ENCODE peak calls at places on chromosomes 1 and 21, in four cellular contexts. One of them, this sample, is unnamed.

GRCh38 chr1:32753532-32754281 is 51.1 kb upstream of the SYNC start:
- DNase-seq in testis: peak; percentile 80
- DNase-seq in heart right ventricle: peak; percentile 41
- DNase-seq in OCI-LY7: peak; percentile 76
- DNase-seq in this sample: peak; percentile 85

GRCh38 chr1:8693092-8693491 is 124.3 kb downstream of the RERE start:
- DNase-seq in heart right ventricle: no peak
- DNase-seq in OCI-LY7: no peak
- DNase-seq in testis: no peak
- DNase-seq in this sample: no peak

GRCh38 chr21:44853601-44854390 is 19.7 kb downstream of the PTTG1IP start:
- DNase-seq in OCI-LY7: no peak
- DNase-seq in heart right ventricle: peak; percentile 51
- DNase-seq in testis: no peak
- DNase-seq in this sample: no peak

GRCh38 chr1:165883056-165883455 is 55.6 kb downstream of the UCK2 start:
- DNase-seq in testis: no peak
- DNase-seq in heart right ventricle: no peak
- DNase-seq in OCI-LY7: no peak
- DNase-seq in this sample: no peak

GRCh38 chr1:91610829-91611228 is 110.2 kb downstream of the CDC7 start:
- DNase-seq in testis: no peak
- DNase-seq in OCI-LY7: no peak
- DNase-seq in heart right ventricle: no peak
- DNase-seq in this sample: no peak

GRCh38 chr1:221522440-221523050 is 219.3 kb downstream of the DUSP10 start:
- DNase-seq in heart right ventricle: no peak
- DNase-seq in OCI-LY7: no peak
- DNase-seq in testis: no peak
- DNase-seq in this sample: no peak

GRCh38 chr1:9822897-9823692 is 670 bp downstream of the CLSTN1 start:
- DNase-seq in testis: peak; percentile 35
- DNase-seq in OCI-LY7: peak; percentile 60
- DNase-seq in heart right ventricle: no peak
- DNase-seq in this sample: no peak

GRCh38 chr1:44544960-44545359 is 129.3 kb downstream of the TMEM53 start:
- DNase-seq in heart right ventricle: no peak
- DNase-seq in OCI-LY7: no peak
- DNase-seq in testis: no peak
- DNase-seq in this sample: no peak

GRCh38 chr1:234361102-234361603 is 12.1 kb upstream of the COA6 start:
- DNase-seq in heart right ventricle: no peak
- DNase-seq in OCI-LY7: no peak
- DNase-seq in testis: no peak
- DNase-seq in this sample: no peak

GRCh38 chr1:160209041-160209655 is 4.0 kb downstream of the PEA15 start:
- DNase-seq in testis: no peak
- DNase-seq in heart right ventricle: no peak
- DNase-seq in OCI-LY7: no peak
- DNase-seq in this sample: no peak

GRCh38 chr1:160207118-160207650 is 2.0 kb downstream of the PEA15 start:
- DNase-seq in heart right ventricle: no peak
- DNase-seq in OCI-LY7: no peak
- DNase-seq in testis: no peak
- DNase-seq in this sample: no peak

GRCh38 chr1:160207751-160208150 is 2.6 kb downstream of the PEA15 start:
- DNase-seq in OCI-LY7: no peak
- DNase-seq in heart right ventricle: no peak
- DNase-seq in testis: no peak
- DNase-seq in this sample: no peak

GRCh38 chr1:160209656-160210046 is 4.5 kb downstream of the PEA15 start:
- DNase-seq in testis: peak; percentile 85
- DNase-seq in heart right ventricle: peak; percentile 76
- DNase-seq in OCI-LY7: no peak
- DNase-seq in this sample: peak; percentile 36

GRCh38 chr1:160208179-160209040 is 3.2 kb downstream of the PEA15 start:
- DNase-seq in heart right ventricle: peak; percentile 38
- DNase-seq in testis: no peak
- DNase-seq in OCI-LY7: no peak
- DNase-seq in this sample: no peak
- H3K4me3 ChIP-seq in heart right ventricle: peak overlapping the region; percentile 17
- H3K4me3 ChIP-seq in testis: no peak overlapping the region
- H3K4me3 ChIP-seq in OCI-LY7: no peak overlapping the region
- H3K4me3 ChIP-seq in this sample: no peak overlapping the region

DNA sequence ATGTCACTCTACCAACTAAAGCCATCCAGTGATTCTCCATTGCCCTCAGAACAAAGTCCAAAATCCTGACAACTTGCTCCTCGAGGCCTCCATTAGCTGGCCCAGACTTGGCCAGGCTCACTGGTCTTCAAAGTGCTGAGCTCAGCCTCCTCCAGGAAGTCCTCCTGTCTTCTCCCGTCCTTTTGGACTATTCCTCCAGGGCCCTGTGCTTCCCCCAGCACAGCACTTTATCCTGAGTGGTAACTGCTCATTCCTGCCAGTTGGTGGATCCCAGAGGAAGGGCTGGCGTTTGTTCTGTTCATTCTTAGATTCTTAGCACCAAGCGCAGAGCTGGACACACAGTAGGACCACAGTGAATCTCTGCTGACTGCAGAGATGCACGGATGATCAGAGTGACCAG is 179.9 kb downstream of the PTPRU start:
- DNase-seq in heart right ventricle: no peak
- DNase-seq in testis: no peak
- DNase-seq in OCI-LY7: no peak
- DNase-seq in this sample: no peak
- TF ChIP-seq CTCF in heart right ventricle: no peak
- TF ChIP-seq CTCF in testis: no peak
- TF ChIP-seq CTCF in OCI-LY7: no peak
- TF ChIP-seq CTCF in this sample: peak; percentile 37

GRCh38 chr1:11184973-11185372 is 4.2 kb upstream of the ANGPTL7 start:
- DNase-seq in heart right ventricle: no peak
- DNase-seq in OCI-LY7: no peak
- DNase-seq in testis: no peak
- DNase-seq in this sample: no peak
- H3K36me3 ChIP-seq in heart right ventricle: peaks cover 58% of the 10 kb centered on the region
- H3K36me3 ChIP-seq in OCI-LY7: peaks cover 81% of the 10 kb centered on the region
- H3K36me3 ChIP-seq in testis: no peaks in the 10 kb centered on the region
- H3K36me3 ChIP-seq in this sample: peaks cover 4% of the 10 kb centered on the region

DNA sequence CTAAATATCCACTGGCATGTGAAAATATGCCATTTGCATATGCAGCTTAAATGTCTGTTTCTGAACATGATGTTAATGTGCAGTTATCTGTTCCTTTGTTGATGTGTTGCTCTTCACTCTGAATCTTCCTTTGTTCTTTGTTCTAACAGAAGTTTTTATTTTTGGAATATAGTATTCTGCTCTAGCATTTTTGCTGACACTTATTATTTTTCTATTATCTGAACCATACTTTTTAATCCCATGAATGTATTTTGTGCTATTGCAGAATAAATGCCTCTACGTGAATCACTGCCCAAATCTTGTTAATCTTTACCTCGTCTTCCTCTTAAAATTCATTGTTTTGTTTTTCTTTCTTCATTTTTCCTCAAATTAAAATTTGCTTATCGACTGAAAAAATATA is 259.5 kb upstream of the BRINP3 start:
- DNase-seq in heart right ventricle: no peak
- DNase-seq in testis: no peak
- DNase-seq in OCI-LY7: no peak
- DNase-seq in this sample: no peak
- H3K4me3 ChIP-seq in heart right ventricle: no peak overlapping the region
- H3K4me3 ChIP-seq in testis: no peak overlapping the region
- H3K4me3 ChIP-seq in OCI-LY7: no peak overlapping the region
- H3K4me3 ChIP-seq in this sample: no peak overlapping the region

GRCh38 chr1:227943354-227943753 is 4.4 kb downstream of the WNT9A start:
- DNase-seq in heart right ventricle: peak; percentile 2
- DNase-seq in testis: peak; percentile 15
- DNase-seq in OCI-LY7: no peak
- DNase-seq in this sample: no peak

GRCh38 chr1:227940791-227941241 is 6.9 kb downstream of the WNT9A start:
- DNase-seq in heart right ventricle: no peak
- DNase-seq in testis: no peak
- DNase-seq in OCI-LY7: no peak
- DNase-seq in this sample: no peak

GRCh38 chr1:227941509-227942020 is 6.2 kb downstream of the WNT9A start:
- DNase-seq in heart right ventricle: no peak
- DNase-seq in testis: peak; percentile 9
- DNase-seq in OCI-LY7: no peak
- DNase-seq in this sample: no peak

GRCh38 chr1:227942716-227943261 is 4.9 kb downstream of the WNT9A start:
- DNase-seq in testis: peak; percentile 11
- DNase-seq in OCI-LY7: no peak
- DNase-seq in heart right ventricle: peak; percentile 3
- DNase-seq in this sample: no peak

DNA sequence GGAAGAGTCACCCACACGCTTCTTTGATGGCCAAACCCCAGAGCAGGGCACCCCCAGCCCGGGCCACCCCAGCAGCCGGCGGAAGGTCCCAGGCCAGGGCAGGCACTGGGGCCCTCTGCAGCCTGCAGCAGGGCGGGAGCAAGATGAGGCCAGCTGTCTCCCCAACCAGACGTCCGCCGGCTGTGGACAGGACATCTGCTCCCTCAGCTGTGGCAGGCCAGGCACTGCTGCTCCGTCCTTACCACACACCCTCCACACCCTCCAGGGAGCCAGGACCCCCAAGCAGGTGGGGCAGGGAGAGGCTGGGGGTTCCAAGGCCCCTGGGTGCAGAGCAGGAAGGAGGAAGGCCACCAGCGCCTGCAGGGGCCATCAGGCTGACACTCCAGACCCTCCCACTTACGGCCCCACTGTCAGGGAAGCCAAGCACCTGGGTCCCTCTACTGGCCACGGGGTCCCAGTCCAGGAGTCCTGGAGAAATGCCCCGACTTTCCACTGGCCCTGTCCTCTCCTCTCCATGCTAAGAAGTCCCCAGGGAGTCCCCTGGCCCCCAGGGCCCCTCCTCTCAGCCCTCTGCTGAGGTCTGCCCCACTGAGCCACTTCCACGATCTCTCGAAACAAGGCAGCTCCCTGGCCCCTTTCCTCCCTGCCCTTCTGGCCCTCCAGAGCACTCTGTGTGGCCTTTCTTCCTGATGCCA is 5.6 kb downstream of the WNT9A start:
- DNase-seq in testis: peak; percentile 17
- DNase-seq in OCI-LY7: no peak
- DNase-seq in heart right ventricle: peak; percentile 17
- DNase-seq in this sample: peak; percentile 32
- TF ChIP-seq CTCF in testis: no peak
- TF ChIP-seq CTCF in OCI-LY7: no peak
- TF ChIP-seq CTCF in heart right ventricle: no peak
- TF ChIP-seq CTCF in this sample: peak; percentile 28

DNA sequence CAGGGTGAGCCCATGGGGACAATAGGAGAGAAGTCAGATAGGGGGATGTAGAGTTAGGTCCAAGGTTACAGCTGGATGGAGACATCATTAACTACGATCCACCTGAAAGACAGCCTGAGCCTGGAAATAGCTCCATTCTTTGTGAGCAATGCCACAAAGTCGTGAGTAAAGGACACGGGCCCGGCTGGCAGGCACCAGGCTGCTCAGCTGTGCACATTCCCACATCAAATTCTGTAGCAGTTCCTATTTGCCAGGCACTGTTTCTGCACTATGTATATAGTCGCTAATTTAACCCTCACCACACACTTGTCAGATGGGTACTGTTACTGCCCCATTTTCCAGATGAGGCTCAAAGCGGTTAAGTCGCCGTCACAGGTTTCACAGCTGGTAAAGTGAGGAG is 338.0 kb upstream of the KAZN start:
- DNase-seq in testis: no peak
- DNase-seq in OCI-LY7: no peak
- DNase-seq in heart right ventricle: no peak
- DNase-seq in this sample: no peak
- H3K36me3 ChIP-seq in testis: no peaks in the 10 kb centered on the region
- H3K36me3 ChIP-seq in OCI-LY7: peaks cover 9% of the 10 kb centered on the region
- H3K36me3 ChIP-seq in heart right ventricle: no peaks in the 10 kb centered on the region
- H3K36me3 ChIP-seq in this sample: no peaks in the 10 kb centered on the region

GRCh38 chr1:210650403-210650802 is 321.7 kb downstream of the HHAT start:
- DNase-seq in OCI-LY7: no peak
- DNase-seq in heart right ventricle: no peak
- DNase-seq in testis: no peak
- DNase-seq in this sample: no peak

GRCh38 chr1:210653771-210654170 is 325.1 kb downstream of the HHAT start:
- DNase-seq in heart right ventricle: no peak
- DNase-seq in OCI-LY7: no peak
- DNase-seq in testis: no peak
- DNase-seq in this sample: no peak

GRCh38 chr1:210654176-210654786 is 325.6 kb downstream of the HHAT start:
- DNase-seq in OCI-LY7: no peak
- DNase-seq in heart right ventricle: no peak
- DNase-seq in testis: no peak
- DNase-seq in this sample: peak; percentile 37

GRCh38 chr1:210655511-210655910 is 326.8 kb downstream of the HHAT start:
- DNase-seq in testis: no peak
- DNase-seq in heart right ventricle: no peak
- DNase-seq in OCI-LY7: no peak
- DNase-seq in this sample: no peak

DNA sequence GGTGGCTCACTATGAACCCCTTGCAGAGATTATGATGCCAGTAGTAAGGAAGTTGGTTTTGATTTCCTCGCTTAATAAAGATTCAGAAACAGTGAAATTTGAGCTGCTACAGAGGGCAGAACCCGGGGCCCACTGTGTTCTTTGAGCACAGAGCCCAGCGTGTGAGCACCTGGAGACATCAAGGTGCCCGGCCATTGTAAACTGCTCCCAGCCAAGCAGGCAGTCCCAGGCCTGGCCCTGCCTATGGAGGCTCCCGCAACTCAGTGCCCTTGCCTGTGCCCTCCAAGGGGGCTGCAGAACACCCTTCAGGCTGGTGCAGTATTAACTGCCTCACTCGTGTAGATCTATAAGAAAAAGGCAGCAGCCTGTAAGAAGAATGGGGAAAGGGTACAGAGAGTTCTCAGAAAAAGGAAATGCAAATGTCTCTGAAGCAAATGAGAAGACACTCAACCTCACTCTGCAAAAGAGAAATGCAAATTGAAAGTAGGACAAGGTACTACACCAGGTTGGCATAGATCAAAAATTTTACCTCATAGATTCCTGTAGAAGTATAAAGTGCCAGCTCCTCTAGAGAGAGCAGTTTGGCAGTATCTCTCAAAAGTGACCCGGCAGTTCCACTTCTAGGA is 323.7 kb downstream of the HHAT start:
- DNase-seq in heart right ventricle: no peak
- DNase-seq in testis: no peak
- DNase-seq in OCI-LY7: no peak
- DNase-seq in this sample: no peak
- H3K4me3 ChIP-seq in heart right ventricle: no peak overlapping the region
- H3K4me3 ChIP-seq in testis: no peak overlapping the region
- H3K4me3 ChIP-seq in OCI-LY7: no peak overlapping the region
- H3K4me3 ChIP-seq in this sample: no peak overlapping the region